ENCODE peak calls at places on chromosomes 3 and 15, in eight cellular contexts. D, R, E, J, C, M, N and L are unnamed samples.
A peak's percentile ranks its signal among the peaks of the same experiment; 100 is the strongest.

GRCh38 chr3:44074181-44074580 is 167.5 kb upstream of the TOPAZ1 start:
- DNase-seq in E (peak; percentile 43), N (no peak), C (no peak), R (no peak), M (no peak), D (no peak), J (no peak), L (no peak)

GRCh38 chr3:126083511-126083912 is 412 bp downstream of the SLC41A3 start:
- DNase-seq in E (peak; percentile 62), N (no peak), D (peak; percentile 65), R (no peak), M (peak; percentile 14), J (peak; percentile 40), C (peak; percentile 49), L (no peak)

GRCh38 chr3:165526367-165526766 is 310.9 kb downstream of the BCHE start:
- DNase-seq in R (no peak), E (no peak), M (no peak), D (no peak), J (no peak), N (no peak), C (no peak), L (no peak)

GRCh38 chr15:59294961-59295741 is 77.5 kb downstream of the MYO1E start:
- DNase-seq in N (no peak), E (no peak), R (no peak), J (peak; percentile 91), M (no peak), C (no peak), D (no peak), L (peak; percentile 18)

GRCh38 chr3:150341893-150342292 is 66.2 kb upstream of the TSC22D2 start:
- DNase-seq in D (no peak), C (no peak), E (no peak), J (no peak), N (no peak), R (no peak), M (no peak), L (no peak)

GRCh38 chr3:135138776-135139175 is 343.7 kb downstream of the EPHB1 start:
- DNase-seq in J (no peak), R (no peak), N (no peak), D (no peak), M (no peak), E (no peak), C (no peak), L (no peak)

GRCh38 chr15:89307046-89307587 is 27.5 kb downstream of the POLG start:
- DNase-seq in D (no peak), N (no peak), J (no peak), E (no peak), M (no peak), R (no peak), C (no peak), L (no peak)

GRCh38 chr15:99467861-99468460 is 97.8 kb upstream of the MEF2A start:
- DNase-seq in C (no peak), M (no peak), R (no peak), E (no peak), D (no peak), J (no peak), N (no peak), L (no peak)

DNA sequence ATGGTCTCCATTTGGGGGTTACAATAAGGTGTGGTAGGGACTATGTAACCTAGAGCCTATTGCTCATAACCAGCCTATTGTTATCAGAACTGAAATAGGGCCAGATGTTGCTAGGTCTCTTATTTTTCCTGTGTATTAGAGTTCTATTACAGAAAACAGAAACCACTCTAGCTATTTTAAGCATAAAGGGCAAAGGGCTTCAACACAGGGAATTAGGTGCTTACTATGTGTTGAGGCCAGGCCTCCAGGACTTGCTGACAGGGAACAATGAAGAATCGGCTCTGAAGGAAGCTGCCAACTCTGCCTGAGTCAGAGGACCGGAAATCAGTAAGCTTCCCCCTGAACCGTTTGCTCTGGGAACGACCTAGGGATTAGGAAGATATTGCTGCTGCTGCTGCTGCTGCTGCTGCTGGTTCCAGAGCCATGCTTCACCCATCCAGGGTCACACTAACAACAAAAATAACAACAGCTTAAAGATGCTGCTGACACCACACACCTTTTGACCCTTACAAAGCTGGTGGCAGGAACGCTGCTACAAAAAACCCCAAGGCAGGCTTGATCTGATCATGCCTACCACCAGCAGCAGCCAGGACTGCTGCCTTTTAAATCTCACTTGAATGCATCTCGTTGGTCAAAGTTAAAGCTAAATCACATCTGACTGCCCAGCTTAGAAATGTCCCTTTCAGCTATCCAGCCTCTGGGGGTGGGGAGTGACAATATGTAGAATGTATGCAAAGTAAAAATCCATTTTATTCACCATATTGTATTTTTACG is 276.9 kb upstream of the IL12A start:
- DNase-seq in E (no peak), R (no peak), N (no peak), D (no peak), M (no peak), J (peak; percentile 47), C (no peak), L (no peak)
- TF ChIP-seq POLR2A in E (no peak), R (no peak), N (no peak), D (no peak), M (no peak), J (no peak), C (no peak), L (no peak)

GRCh38 chr3:190811775-190812480 is 50.6 kb downstream of the GMNC start:
- DNase-seq in N (peak; percentile 23), R (no peak), C (no peak), J (peak; percentile 61), M (peak; percentile 54), E (peak; percentile 57), D (no peak), L (peak; percentile 60)
- TF ChIP-seq EP300 in N (no peak), R (no peak), C (no peak), J (no peak), M (no peak), E (no peak), D (no peak), L (no peak)

GRCh38 chr3:23723930-23724329 is 81.8 kb upstream of the UBE2E1 start:
- DNase-seq in M (no peak), D (no peak), R (peak; percentile 31), J (no peak), N (no peak), C (no peak), E (no peak), L (no peak)

GRCh38 chr3:23726811-23727548 is 78.8 kb upstream of the UBE2E1 start:
- DNase-seq in R (peak; percentile 45), N (no peak), J (no peak), E (peak; percentile 28), D (no peak), C (no peak), M (no peak), L (no peak)

GRCh38 chr3:23720885-23721284 is 84.9 kb upstream of the UBE2E1 start:
- DNase-seq in C (no peak), J (no peak), D (no peak), R (no peak), M (no peak), N (no peak), E (no peak), L (no peak)

GRCh38 chr3:23720059-23720458 is 85.7 kb upstream of the UBE2E1 start:
- DNase-seq in R (no peak), D (no peak), J (no peak), C (no peak), M (no peak), N (no peak), E (no peak), L (no peak)

GRCh38 chr3:23723153-23723552 is 82.6 kb upstream of the UBE2E1 start:
- DNase-seq in E (peak; percentile 17), J (no peak), N (no peak), D (no peak), M (no peak), C (no peak), R (no peak), L (no peak)
- H3K27ac ChIP-seq in E (no peak overlapping the region), J (no peak overlapping the region), N (no peak overlapping the region), D (no peak overlapping the region), M (no peak overlapping the region), C (no peak overlapping the region), R (no peak overlapping the region), L (no peak overlapping the region)

GRCh38 chr15:90598053-90598577 is 68.4 kb downstream of the CRTC3 start:
- DNase-seq in E (no peak), M (peak; percentile 40), R (peak; percentile 46), D (peak; percentile 57), N (peak; percentile 74), C (peak; percentile 79), J (peak; percentile 56), L (peak; percentile 51)
- TF ChIP-seq POLR2A in E (no peak), M (no peak), R (peak; percentile 59), D (no peak), N (peak; percentile 47), C (no peak), J (no peak), L (no peak)

GRCh38 chr15:36080759-36081158 is 498.7 kb upstream of the CDIN1 start:
- DNase-seq in R (no peak), C (no peak), N (no peak), D (no peak), M (no peak), J (no peak), E (no peak), L (no peak)
- TF ChIP-seq EP300 in R (no peak), C (no peak), N (no peak), D (no peak), M (no peak), J (no peak), E (no peak), L (no peak)

GRCh38 chr3:188036375-188036985 is 117.5 kb upstream of the LPP start:
- DNase-seq in C (peak; percentile 59), M (peak; percentile 99), J (peak; percentile 87), R (no peak), D (no peak), E (no peak), N (no peak), L (no peak)
- H3K27ac ChIP-seq in C (peak overlapping the region; percentile 11), M (peak overlapping the region; percentile 82), J (peak overlapping the region; percentile 71), R (no peak overlapping the region), D (no peak overlapping the region), E (no peak overlapping the region), N (no peak overlapping the region), L (no peak overlapping the region)